ENCODE peak calls at places on chromosome 18, in six cellular contexts. L, M, C, E, N and G are unnamed samples.

GRCh38 chr18:24514439-24514838 is 54.0 kb downstream of the HRH4 start:
- DNase-seq in C (peak; percentile 50), E (peak; percentile 29), L (peak; percentile 54), M (peak; percentile 9), N (peak; percentile 15), G (peak; percentile 37)

GRCh38 chr18:48926420-48926857 is 24.3 kb downstream of the SMAD7 start:
- DNase-seq in N (no peak), L (no peak), M (no peak), E (no peak), C (no peak), G (no peak)

GRCh38 chr18:24632158-24632988 is 171.9 kb downstream of the HRH4 start:
- DNase-seq in E (no peak), C (no peak), N (no peak), M (no peak), L (no peak), G (no peak)

GRCh38 chr18:64002581-64002980 is 32.7 kb downstream of the SERPINB8 start:
- DNase-seq in N (no peak), E (no peak), C (no peak), M (no peak), L (no peak), G (no peak)

GRCh38 chr18:48680871-48681270 is 142.0 kb downstream of the CTIF start:
- DNase-seq in M (peak; percentile 61), E (no peak), L (no peak), C (no peak), N (no peak), G (no peak)

GRCh38 chr18:48946329-48946835 is 4.4 kb downstream of the SMAD7 start:
- DNase-seq in L (peak; percentile 81), N (no peak), E (no peak), C (no peak), M (no peak), G (peak; percentile 83)

GRCh38 chr18:48879008-48879431 is 71.7 kb downstream of the SMAD7 start:
- DNase-seq in L (no peak), C (peak; percentile 83), E (no peak), N (peak; percentile 94), M (no peak), G (no peak)

GRCh38 chr18:1914489-1914888 is 656.8 kb downstream of the METTL4 start:
- DNase-seq in L (no peak), N (peak; percentile 61), M (no peak), E (no peak), C (peak; percentile 65), G (no peak)

GRCh38 chr18:39313992-39314391 is 1748.4 kb upstream of the CELF4 start:
- DNase-seq in C (no peak), M (no peak), L (no peak), E (no peak), N (no peak), G (no peak)

GRCh38 chr18:41121116-41121826 is 833.8 kb upstream of the PIK3C3 start:
- DNase-seq in C (no peak), M (peak; percentile 5), N (no peak), L (peak; percentile 84), E (no peak), G (peak; percentile 34)

GRCh38 chr18:58900015-58900649 is 35.5 kb downstream of the ZNF532 start:
- DNase-seq in M (no peak), C (no peak), L (no peak), N (no peak), E (no peak), G (no peak)

GRCh38 chr18:24862225-24862893 is 401.9 kb downstream of the HRH4 start:
- DNase-seq in E (no peak), M (peak; percentile 57), N (no peak), C (peak; percentile 37), L (no peak), G (no peak)

GRCh38 chr18:42053188-42053781 is 98.3 kb downstream of the PIK3C3 start:
- DNase-seq in L (peak; percentile 62), N (peak; percentile 29), M (peak; percentile 37), C (peak; percentile 37), E (no peak), G (peak; percentile 63)

GRCh38 chr18:25113081-25113480 is 238.9 kb downstream of the ZNF521 start:
- DNase-seq in L (no peak), M (no peak), E (no peak), N (no peak), C (peak; percentile 28), G (peak; percentile 26)

GRCh38 chr18:42640160-42640559 is 475.3 kb downstream of the RIT2 start:
- DNase-seq in N (no peak), L (no peak), M (no peak), C (no peak), E (no peak), G (no peak)

GRCh38 chr18:75267643-75268184 is 57.1 kb downstream of the TSHZ1 start:
- DNase-seq in N (no peak), M (no peak), C (no peak), E (no peak), L (no peak), G (no peak)

GRCh38 chr18:1618364-1618763 is 713.7 kb downstream of the ADCYAP1 start:
- DNase-seq in N (no peak), L (no peak), E (no peak), M (no peak), C (no peak), G (no peak)

GRCh38 chr18:72700961-72701710 is 157.0 kb upstream of the CBLN2 start:
- DNase-seq in E (no peak), N (no peak), L (peak; percentile 14), M (no peak), C (no peak), G (peak; percentile 34)

GRCh38 chr18:77052656-77053309 is 79.8 kb downstream of the MBP start:
- DNase-seq in L (no peak), E (no peak), N (no peak), M (no peak), C (no peak), G (no peak)

GRCh38 chr18:36934884-36935283 is 106.0 kb downstream of the KIAA1328 start:
- DNase-seq in L (peak; percentile 87), E (no peak), N (no peak), C (no peak), M (no peak), G (peak; percentile 24)

GRCh38 chr18:75211721-75212625 is 1.4 kb downstream of the TSHZ1 start:
- DNase-seq in M (peak; percentile 23), C (peak; percentile 69), E (no peak), L (peak; percentile 19), N (no peak), G (peak; percentile 39)

GRCh38 chr18:44130365-44130942 is 550.2 kb upstream of the SETBP1 start:
- DNase-seq in C (peak; percentile 36), M (peak; percentile 57), E (no peak), N (peak; percentile 3), L (peak; percentile 3), G (peak; percentile 49)

GRCh38 chr18:29160123-29160522 is 983.2 kb upstream of the CDH2 start:
- DNase-seq in L (no peak), N (no peak), E (no peak), C (no peak), M (no peak), G (no peak)
- H2BK120ac ChIP-seq in L (peak overlapping the region; percentile 71), N (no peak overlapping the region), E (no peak overlapping the region), C (no peak overlapping the region), M (no peak overlapping the region), G (no peak overlapping the region)

DNA sequence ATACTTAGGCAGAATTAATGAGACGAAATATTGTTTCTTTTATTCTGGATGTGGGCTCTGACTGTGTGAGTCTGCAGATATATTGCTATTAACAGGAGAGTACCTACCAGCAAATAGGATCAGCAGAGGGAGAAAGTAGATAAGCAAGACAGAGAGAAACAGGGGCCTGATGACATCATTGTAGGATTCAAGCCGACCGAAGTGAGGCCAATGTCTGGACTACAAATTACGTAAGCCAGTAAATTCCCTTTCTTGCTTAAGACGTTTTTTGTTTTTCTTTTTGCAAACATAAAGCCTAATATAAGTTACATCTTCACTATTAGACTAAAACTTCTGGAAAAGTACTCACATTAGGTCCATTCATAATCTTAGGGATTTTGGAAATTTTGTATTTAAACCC is 21.4 kb upstream of the PTPRM start:
- DNase-seq in M (no peak), C (no peak), L (peak; percentile 73), E (no peak), N (no peak), G (peak; percentile 69)
- H4K91ac ChIP-seq in M (no peak overlapping the region), C (no peak overlapping the region), L (no peak overlapping the region), E (no peak overlapping the region), N (no peak overlapping the region), G (no peak overlapping the region)

GRCh38 chr18:23330423-23330822 is 122.7 kb upstream of the RIOK3 start:
- DNase-seq in E (no peak), M (no peak), L (no peak), N (no peak), C (no peak), G (no peak)

GRCh38 chr18:23334569-23334968 is 118.5 kb upstream of the RIOK3 start:
- DNase-seq in N (no peak), E (no peak), L (no peak), M (no peak), C (no peak), G (no peak)

GRCh38 chr18:23333827-23334226 is 119.3 kb upstream of the RIOK3 start:
- DNase-seq in C (no peak), M (no peak), E (no peak), L (no peak), N (no peak), G (no peak)

GRCh38 chr18:23332356-23332755 is 120.7 kb upstream of the RIOK3 start:
- DNase-seq in E (no peak), N (no peak), M (no peak), L (no peak), C (no peak), G (no peak)

DNA sequence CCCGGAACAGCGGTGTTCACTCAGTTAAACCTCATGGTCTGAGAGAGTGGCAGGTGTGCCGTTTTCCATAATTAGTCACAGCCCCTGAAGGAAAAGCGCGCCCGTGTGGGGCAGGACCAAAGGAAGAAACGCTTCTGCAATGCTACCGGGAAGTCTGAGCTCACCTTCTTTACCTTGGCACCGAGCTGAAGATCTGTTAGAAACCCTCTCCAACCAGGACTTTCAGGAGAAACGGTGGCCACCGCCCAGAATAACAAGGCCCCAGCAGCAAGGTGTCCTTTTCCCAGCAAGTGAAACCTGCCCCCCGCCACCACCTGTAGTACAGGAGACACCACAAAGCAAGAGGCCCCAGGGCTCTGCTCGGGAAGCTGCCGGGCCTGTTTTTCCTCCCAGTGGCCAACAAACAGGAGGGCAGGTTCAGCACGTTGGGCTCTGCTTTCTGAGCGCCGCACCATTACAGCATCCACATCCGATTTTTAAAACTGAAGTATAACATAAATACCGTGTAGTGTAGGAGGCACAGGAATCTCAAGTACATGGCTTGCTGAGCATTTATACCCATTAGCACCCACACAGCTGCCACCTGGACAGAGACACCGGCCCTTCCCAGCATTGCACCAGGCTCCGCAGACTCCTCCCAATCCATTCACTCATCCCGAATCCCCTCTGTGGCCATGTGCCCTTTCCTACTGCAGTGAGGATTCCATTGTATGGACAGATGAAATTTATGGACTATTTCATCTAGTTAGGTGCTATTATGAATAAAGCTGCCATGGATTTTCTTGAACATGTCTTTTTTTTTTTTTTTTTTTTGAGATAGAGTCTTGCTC is 121.8 kb upstream of the RIOK3 start:
- DNase-seq in C (peak; percentile 72), L (no peak), M (no peak), N (peak; percentile 80), E (no peak), G (no peak)
- H2BK120ac ChIP-seq in C (no peak overlapping the region), L (no peak overlapping the region), M (no peak overlapping the region), N (no peak overlapping the region), E (no peak overlapping the region), G (no peak overlapping the region)

GRCh38 chr18:54932472-54932871 is 26.8 kb downstream of the CCDC68 start:
- DNase-seq in M (no peak), E (no peak), C (no peak), L (no peak), N (no peak), G (no peak)
- H4K91ac ChIP-seq in M (no peak overlapping the region), E (no peak overlapping the region), C (no peak overlapping the region), L (no peak overlapping the region), N (no peak overlapping the region), G (no peak overlapping the region)